ENCODE peak calls at places on chromosomes 2 and 18, in four cellular contexts. A is vagina, J is T-helper 2 cell, O is ecto neural progenitor cell. V is an unnamed sample.

GRCh38 chr2:30821960-30822359 is 14.7 kb upstream of the CAPN13 start:
- DNase-seq in O (no peak), J (no peak), A (no peak), V (no peak)

GRCh38 chr2:170462433-170463205 is 252.5 kb upstream of the SP5 start:
- DNase-seq in A (no peak), J (no peak), O (no peak), V (no peak)

GRCh38 chr2:169247231-169247630 is 115.1 kb downstream of the LRP2 start:
- DNase-seq in O (no peak), J (no peak), A (no peak), V (no peak)

GRCh38 chr2:30321466-30321865 is 90.1 kb downstream of the LBH start:
- DNase-seq in A (no peak), O (no peak), J (no peak), V (no peak)

GRCh38 chr2:46350030-46350699 is 53.0 kb downstream of the EPAS1 start:
- DNase-seq in J (no peak), O (no peak), A (no peak), V (no peak)

GRCh38 chr2:189836644-189837043 is 52.4 kb downstream of the PMS1 start:
- DNase-seq in O (no peak), J (no peak), A (no peak), V (no peak)

GRCh38 chr18:75204978-75205759 is 3.8 kb downstream of the PTGR3 start:
- DNase-seq in O (no peak), J (no peak), A (no peak), V (no peak)

GRCh38 chr2:127381762-127382161 is 6.0 kb downstream of the MAP3K2 start:
- DNase-seq in A (no peak), O (no peak), J (no peak), V (no peak)